ENCODE peak calls at places on chromosomes 7 and 10, in eight cellular contexts. N is GM10248; B is A172; H is EH; Q is activated CD4-positive, alpha-beta T cell treated with anti-CD3 and anti-CD28 coated beads for 36 hours; P is AG09309; G is stimulated activated naive CD8-positive, alpha-beta T cell treated with anti-CD3 and anti-CD28 coated beads, Interleukin-15, Interleukin-2, amounts not matched to agents 100 U/mL and 50 U/mL, for 24 hours; M is NT2/D1. L is an unnamed sample.

GRCh38 chr7:151727579-151728285 is 149.2 kb downstream of the PRKAG2 start:
- DNase-seq in N (peak), B (peak), H (peak), Q (peak), P (peak), G (peak), M (no peak), L (no peak)

GRCh38 chr7:80636709-80637108 is 1.7 kb upstream of the CD36 start:
- DNase-seq in N (no peak), B (no peak), H (no peak), Q (no peak), P (no peak), G (no peak), M (no peak), L (no peak)

GRCh38 chr10:92969151-92969550 is 91.4 kb upstream of the CYP26C1 start:
- DNase-seq in N (no peak), B (no peak), H (peak), Q (no peak), P (no peak), G (no peak), M (no peak), L (no peak)

GRCh38 chr10:70440296-70441160 is 953 bp downstream of the NODAL start:
- DNase-seq in N (no peak), B (no peak), H (no peak), Q (peak), P (no peak), G (peak), M (no peak), L (no peak)

GRCh38 chr7:5210751-5211338 is 20.8 kb downstream of the WIPI2 start:
- DNase-seq in N (no peak), B (no peak), H (no peak), Q (no peak), P (no peak), G (no peak), M (no peak), L (no peak)

GRCh38 chr10:88840104-88840503 is 11.5 kb downstream of the ANKRD22 start:
- DNase-seq in N (no peak), B (no peak), H (no peak), Q (no peak), P (no peak), G (no peak), M (no peak), L (no peak)

GRCh38 chr10:62617702-62618451 is 186.6 kb upstream of the ADO start:
- DNase-seq in N (no peak), B (no peak), H (no peak), Q (no peak), P (no peak), G (no peak), M (no peak), L (no peak)

GRCh38 chr10:75486591-75486990 is 55.2 kb downstream of the LRMDA start:
- DNase-seq in N (no peak), B (no peak), H (no peak), Q (no peak), P (no peak), G (no peak), M (no peak), L (no peak)

GRCh38 chr10:13001041-13001886 is at the start of gene CCDC3:
- DNase-seq in N (peak), B (no peak), H (no peak), Q (peak), P (no peak), G (peak), M (no peak), L (no peak)

GRCh38 chr7:12751764-12752163 is 64.3 kb downstream of the ARL4A start:
- DNase-seq in N (no peak), B (no peak), H (no peak), Q (no peak), P (no peak), G (no peak), M (no peak), L (no peak)

GRCh38 chr7:81468516-81468915 is 301.3 kb downstream of the HGF start:
- DNase-seq in N (no peak), B (no peak), H (no peak), Q (no peak), P (no peak), G (no peak), M (no peak), L (no peak)

GRCh38 chr7:128094111-128094570 is 62.9 kb upstream of the LRRC4 start:
- DNase-seq in N (no peak), B (no peak), H (no peak), Q (no peak), P (no peak), G (no peak), M (no peak), L (no peak)

L was measured in occipital lobe.